ENCODE peak calls at places on chromosome 6, in five cellular contexts. One of them, this sample, is unnamed. For H3K4me1, the result is how much of the 10 kb centered on the place peaks cover.

GRCh38 chr6:98847767-98848538 is 13.6 kb downstream of the POU3F2 start:
- DNase-seq in adrenal gland: no peak
- DNase-seq in body of pancreas: peak
- DNase-seq in PC-3: no peak
- DNase-seq in hepatocyte: peak
- DNase-seq in this sample: no peak

GRCh38 chr6:170532867-170533488 is 20.1 kb downstream of the PSMB1 start:
- DNase-seq in adrenal gland: no peak
- DNase-seq in body of pancreas: no peak
- DNase-seq in PC-3: peak
- DNase-seq in hepatocyte: no peak
- DNase-seq in this sample: no peak

GRCh38 chr6:160161647-160161986 is 40.0 kb downstream of the SLC22A1 start:
- DNase-seq in adrenal gland: no peak
- DNase-seq in body of pancreas: no peak
- DNase-seq in PC-3: no peak
- DNase-seq in hepatocyte: no peak
- DNase-seq in this sample: no peak

GRCh38 chr6:6987749-6988148 is 120.0 kb upstream of the RREB1 start:
- DNase-seq in adrenal gland: no peak
- DNase-seq in body of pancreas: no peak
- DNase-seq in PC-3: no peak
- DNase-seq in hepatocyte: no peak
- DNase-seq in this sample: no peak

GRCh38 chr6:30171677-30172471 is 8.5 kb downstream of the TRIM15 start:
- DNase-seq in adrenal gland: no peak
- DNase-seq in body of pancreas: no peak
- DNase-seq in PC-3: no peak
- DNase-seq in hepatocyte: peak
- DNase-seq in this sample: no peak

GRCh38 chr6:44116643-44117382 is 10.4 kb downstream of the MRPL14 start:
- DNase-seq in adrenal gland: no peak
- DNase-seq in body of pancreas: no peak
- DNase-seq in PC-3: peak
- DNase-seq in hepatocyte: peak
- DNase-seq in this sample: no peak

GRCh38 chr6:1170793-1171192 is 141.1 kb upstream of the FOXQ1 start:
- DNase-seq in adrenal gland: no peak
- DNase-seq in body of pancreas: no peak
- DNase-seq in PC-3: no peak
- DNase-seq in hepatocyte: peak
- DNase-seq in this sample: no peak

GRCh38 chr6:37033819-37034790 is 28.6 kb downstream of the FGD2 start:
- DNase-seq in adrenal gland: no peak
- DNase-seq in body of pancreas: no peak
- DNase-seq in PC-3: no peak
- DNase-seq in hepatocyte: no peak
- DNase-seq in this sample: no peak

GRCh38 chr6:147167576-147168461 is 36.4 kb upstream of the STXBP5 start:
- DNase-seq in adrenal gland: no peak
- DNase-seq in body of pancreas: no peak
- DNase-seq in PC-3: no peak
- DNase-seq in hepatocyte: no peak
- DNase-seq in this sample: no peak

GRCh38 chr6:106098383-106099234 is 12.5 kb downstream of the PRDM1 start:
- DNase-seq in adrenal gland: no peak
- DNase-seq in body of pancreas: peak
- DNase-seq in PC-3: peak
- DNase-seq in hepatocyte: peak
- DNase-seq in this sample: no peak

GRCh38 chr6:140537211-140537610 is 1162.8 kb upstream of the CITED2 start:
- DNase-seq in adrenal gland: no peak
- DNase-seq in body of pancreas: no peak
- DNase-seq in PC-3: peak
- DNase-seq in hepatocyte: no peak
- DNase-seq in this sample: no peak

GRCh38 chr6:154995241-154996162 is at the start of gene TIAM2:
- DNase-seq in adrenal gland: peak
- DNase-seq in body of pancreas: no peak
- DNase-seq in PC-3: no peak
- DNase-seq in hepatocyte: peak
- DNase-seq in this sample: peak

GRCh38 chr6:163965426-163966348 is 551.2 kb downstream of the QKI start:
- DNase-seq in adrenal gland: peak
- DNase-seq in body of pancreas: no peak
- DNase-seq in PC-3: no peak
- DNase-seq in hepatocyte: peak
- DNase-seq in this sample: no peak

GRCh38 chr6:126033696-126034095 is 47.4 kb downstream of the TRMT11 start:
- DNase-seq in adrenal gland: peak
- DNase-seq in body of pancreas: peak
- DNase-seq in PC-3: peak
- DNase-seq in hepatocyte: peak
- DNase-seq in this sample: no peak

GRCh38 chr6:106825156-106825555 is 149.4 kb downstream of the CD24 start:
- DNase-seq in adrenal gland: no peak
- DNase-seq in body of pancreas: no peak
- DNase-seq in PC-3: no peak
- DNase-seq in hepatocyte: no peak
- DNase-seq in this sample: no peak

GRCh38 chr6:16690244-16691142 is 70.8 kb downstream of the ATXN1 start:
- DNase-seq in adrenal gland: no peak
- DNase-seq in body of pancreas: no peak
- DNase-seq in PC-3: peak
- DNase-seq in hepatocyte: no peak
- DNase-seq in this sample: no peak

GRCh38 chr6:70956451-70957283 is at the start of gene B3GAT2:
- DNase-seq in adrenal gland: no peak
- DNase-seq in body of pancreas: peak
- DNase-seq in PC-3: no peak
- DNase-seq in hepatocyte: peak
- DNase-seq in this sample: no peak

GRCh38 chr6:108914235-108915022 is 66.2 kb downstream of the ARMC2 start:
- DNase-seq in adrenal gland: no peak
- DNase-seq in body of pancreas: peak
- DNase-seq in PC-3: peak
- DNase-seq in hepatocyte: no peak
- DNase-seq in this sample: peak

GRCh38 chr6:112038268-112038667 is 15.6 kb upstream of the CCN6 start:
- DNase-seq in adrenal gland: no peak
- DNase-seq in body of pancreas: no peak
- DNase-seq in PC-3: no peak
- DNase-seq in hepatocyte: no peak
- DNase-seq in this sample: peak
- H3K27ac ChIP-seq in adrenal gland: no peak
- H3K27ac ChIP-seq in body of pancreas: no peak
- H3K27ac ChIP-seq in PC-3: peak
- H3K27ac ChIP-seq in hepatocyte: no peak
- H3K27ac ChIP-seq in this sample: peak

DNA sequence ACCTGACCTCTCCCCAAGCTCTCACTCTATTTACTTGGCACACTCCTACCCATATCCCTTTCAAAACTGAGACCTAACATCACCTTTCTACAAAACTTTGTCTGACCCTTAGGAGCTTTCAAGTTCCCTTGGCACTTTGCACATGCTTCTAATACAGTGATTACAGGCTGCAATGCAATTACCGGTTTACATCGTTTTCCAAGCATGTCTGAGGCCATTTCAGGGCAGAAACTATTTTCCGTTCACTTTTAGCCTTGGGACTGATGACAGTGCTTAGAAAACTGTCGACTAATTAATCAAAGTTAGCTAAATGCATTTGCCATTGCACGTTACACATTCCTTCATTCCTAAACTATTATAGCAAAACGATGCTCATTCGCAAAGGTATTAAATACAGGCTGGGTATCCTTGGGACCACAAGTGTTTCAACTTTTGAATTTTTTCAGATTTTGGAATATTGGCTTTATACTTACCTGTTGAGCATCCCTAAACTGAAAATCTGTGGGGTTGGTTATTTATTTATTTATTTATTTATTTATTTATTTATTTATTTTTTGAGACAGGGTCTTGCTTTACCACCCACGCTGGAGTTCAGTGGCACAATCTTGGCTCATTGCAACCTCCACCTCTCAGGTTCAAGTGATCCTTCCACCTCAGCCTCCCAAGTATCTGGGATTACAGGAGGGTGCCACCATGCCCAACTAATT is 3.3 kb downstream of the RARS2 start:
- DNase-seq in adrenal gland: peak
- DNase-seq in body of pancreas: no peak
- DNase-seq in PC-3: no peak
- DNase-seq in hepatocyte: no peak
- DNase-seq in this sample: no peak
- H3K4me1 ChIP-seq in adrenal gland: under half
- H3K4me1 ChIP-seq in body of pancreas: under half
- H3K4me1 ChIP-seq in PC-3: under half
- H3K4me1 ChIP-seq in hepatocyte: under half
- H3K4me1 ChIP-seq in this sample: under half

DNA sequence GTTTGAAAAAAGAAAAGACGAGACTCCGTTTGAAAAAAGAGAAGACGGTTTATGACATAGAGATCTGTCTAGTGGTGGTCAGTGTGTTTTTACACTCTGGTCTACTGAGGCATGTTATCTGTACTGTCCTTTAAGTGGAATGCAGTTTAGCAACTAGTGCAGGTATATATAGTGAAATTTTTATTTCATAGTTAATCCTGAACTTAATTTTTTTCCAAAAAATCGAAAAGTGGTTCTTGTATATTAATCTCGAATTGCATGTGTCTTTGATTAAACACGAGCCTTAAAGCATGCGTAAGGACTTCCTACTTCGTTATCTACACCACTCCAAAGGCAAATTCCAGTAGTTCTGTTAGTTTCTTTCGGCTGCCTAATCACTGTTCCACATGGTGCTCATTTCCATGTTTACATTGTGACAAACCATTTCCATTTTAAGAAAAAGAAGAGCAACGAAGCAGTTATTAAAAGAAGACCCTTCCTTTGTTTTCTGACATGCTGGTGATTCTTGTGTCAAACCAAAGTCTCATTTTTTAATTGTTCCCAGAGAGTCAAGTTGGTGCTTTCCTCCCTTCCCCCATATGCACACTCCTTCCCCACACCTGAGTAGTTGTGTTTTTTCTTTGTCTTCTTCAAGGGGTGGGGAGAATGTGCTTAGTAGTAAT is 2.3 kb downstream of the SNX9 start:
- DNase-seq in adrenal gland: no peak
- DNase-seq in body of pancreas: no peak
- DNase-seq in PC-3: peak
- DNase-seq in hepatocyte: no peak
- DNase-seq in this sample: no peak
- H3K4me3 ChIP-seq in adrenal gland: no peak
- H3K4me3 ChIP-seq in body of pancreas: no peak
- H3K4me3 ChIP-seq in PC-3: peak
- H3K4me3 ChIP-seq in hepatocyte: peak
- H3K4me3 ChIP-seq in this sample: no peak

GRCh38 chr6:34600796-34601195 is 44.7 kb upstream of the SPDEF start:
- DNase-seq in adrenal gland: no peak
- DNase-seq in body of pancreas: no peak
- DNase-seq in PC-3: no peak
- DNase-seq in hepatocyte: no peak
- DNase-seq in this sample: no peak
- H3K27ac ChIP-seq in adrenal gland: no peak
- H3K27ac ChIP-seq in body of pancreas: peak
- H3K27ac ChIP-seq in PC-3: no peak
- H3K27ac ChIP-seq in hepatocyte: no peak
- H3K27ac ChIP-seq in this sample: no peak